ENCODE peak calls at places on chromosomes 13 and 19, in four cellular contexts. One of them, this sample, is unnamed.

GRCh38 chr19:2634228-2634951 is 68.1 kb downstream of the GNG7 start:
- DNase-seq in tibial nerve: peak; percentile 40
- DNase-seq in neural progenitor cell: no peak
- DNase-seq in colonic mucosa: no peak
- DNase-seq in this sample: peak; percentile 52

GRCh38 chr19:51094696-51095279 is 12.1 kb upstream of the KLK14 start:
- DNase-seq in tibial nerve: no peak
- DNase-seq in neural progenitor cell: peak; percentile 84
- DNase-seq in colonic mucosa: no peak
- DNase-seq in this sample: peak; percentile 68

GRCh38 chr19:18122860-18123795 is 25.6 kb downstream of the MAST3 start:
- DNase-seq in tibial nerve: no peak
- DNase-seq in neural progenitor cell: no peak
- DNase-seq in colonic mucosa: no peak
- DNase-seq in this sample: no peak

GRCh38 chr13:82720961-82721360 is 1161.3 kb downstream of the SLITRK1 start:
- DNase-seq in tibial nerve: no peak
- DNase-seq in neural progenitor cell: no peak
- DNase-seq in colonic mucosa: no peak
- DNase-seq in this sample: no peak

GRCh38 chr13:93496985-93497673 is 270.5 kb downstream of the GPC6 start:
- DNase-seq in tibial nerve: no peak
- DNase-seq in neural progenitor cell: peak; percentile 11
- DNase-seq in colonic mucosa: no peak
- DNase-seq in this sample: no peak

GRCh38 chr13:113937073-113937472 is 36.8 kb downstream of the C13orf46 start:
- DNase-seq in tibial nerve: no peak
- DNase-seq in neural progenitor cell: no peak
- DNase-seq in colonic mucosa: no peak
- DNase-seq in this sample: no peak

GRCh38 chr19:49338691-49339363 is 3.6 kb downstream of the CD37 start:
- DNase-seq in tibial nerve: no peak
- DNase-seq in neural progenitor cell: peak; percentile 98
- DNase-seq in colonic mucosa: peak; percentile 96
- DNase-seq in this sample: peak; percentile 65

GRCh38 chr19:42301646-42302204 is at the start of gene PRR19:
- DNase-seq in tibial nerve: no peak
- DNase-seq in neural progenitor cell: peak; percentile 58
- DNase-seq in colonic mucosa: peak; percentile 61
- DNase-seq in this sample: no peak

GRCh38 chr13:110555601-110556223 is 5.8 kb downstream of the RAB20 start:
- DNase-seq in tibial nerve: no peak
- DNase-seq in neural progenitor cell: no peak
- DNase-seq in colonic mucosa: peak; percentile 71
- DNase-seq in this sample: no peak

GRCh38 chr19:7868671-7869452 is 5.3 kb downstream of the PRR36 start:
- DNase-seq in tibial nerve: peak; percentile 20
- DNase-seq in neural progenitor cell: peak; percentile 91
- DNase-seq in colonic mucosa: peak; percentile 87
- DNase-seq in this sample: peak; percentile 53

GRCh38 chr13:98822238-98822606 is 69.8 kb upstream of the SLC15A1 start:
- DNase-seq in tibial nerve: no peak
- DNase-seq in neural progenitor cell: no peak
- DNase-seq in colonic mucosa: no peak
- DNase-seq in this sample: peak; percentile 26

GRCh38 chr13:113548778-113549621 is 35.6 kb upstream of the TFDP1 start:
- DNase-seq in tibial nerve: no peak
- DNase-seq in neural progenitor cell: no peak
- DNase-seq in colonic mucosa: peak; percentile 14
- DNase-seq in this sample: no peak

GRCh38 chr19:46173886-46174475 is 25.9 kb downstream of the IGFL2 start:
- DNase-seq in tibial nerve: no peak
- DNase-seq in neural progenitor cell: no peak
- DNase-seq in colonic mucosa: no peak
- DNase-seq in this sample: no peak

GRCh38 chr19:19656451-19657396 is 6.8 kb downstream of the ATP13A1 start:
- DNase-seq in tibial nerve: no peak
- DNase-seq in neural progenitor cell: no peak
- DNase-seq in colonic mucosa: no peak
- DNase-seq in this sample: no peak

GRCh38 chr19:42553292-42554045 is 25.2 kb upstream of the CEACAM1 start:
- DNase-seq in tibial nerve: no peak
- DNase-seq in neural progenitor cell: no peak
- DNase-seq in colonic mucosa: no peak
- DNase-seq in this sample: no peak

GRCh38 chr13:46575843-46576242 is 22.9 kb downstream of the LRCH1 start:
- DNase-seq in tibial nerve: no peak
- DNase-seq in neural progenitor cell: peak; percentile 41
- DNase-seq in colonic mucosa: no peak
- DNase-seq in this sample: peak; percentile 54

GRCh38 chr13:100213576-100213975 is 124.7 kb downstream of the PCCA start:
- DNase-seq in tibial nerve: no peak
- DNase-seq in neural progenitor cell: no peak
- DNase-seq in colonic mucosa: no peak
- DNase-seq in this sample: no peak

GRCh38 chr13:31947105-31947504 is 84.5 kb upstream of the FRY start:
- DNase-seq in tibial nerve: no peak
- DNase-seq in neural progenitor cell: peak; percentile 16
- DNase-seq in colonic mucosa: no peak
- DNase-seq in this sample: no peak
- TF ChIP-seq CTCF in tibial nerve: no peak
- TF ChIP-seq CTCF in neural progenitor cell: peak; percentile 30
- TF ChIP-seq CTCF in colonic mucosa: no peak
- TF ChIP-seq CTCF in this sample: no peak

DNA sequence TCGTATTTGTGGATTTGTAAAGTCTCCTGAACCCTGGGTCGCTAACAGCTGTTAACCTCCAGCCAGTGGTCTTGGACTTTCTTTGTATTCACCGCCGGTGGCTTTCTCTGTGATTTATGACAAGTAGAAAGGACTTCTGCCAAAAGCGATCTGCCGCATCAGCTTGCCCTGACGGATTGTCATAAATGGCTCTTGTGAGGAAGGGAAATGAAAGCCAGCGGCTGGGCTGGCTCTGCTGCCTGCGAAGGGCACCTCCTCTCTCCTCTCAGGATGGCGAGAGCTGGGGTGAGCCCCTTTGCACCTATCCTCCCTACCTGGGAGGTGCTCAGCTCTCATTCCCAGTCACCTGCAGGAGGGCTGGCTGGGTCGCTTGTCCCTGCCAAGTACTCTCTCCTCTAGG is 25.6 kb downstream of the DHRS12 start:
- DNase-seq in tibial nerve: no peak
- DNase-seq in neural progenitor cell: no peak
- DNase-seq in colonic mucosa: no peak
- DNase-seq in this sample: no peak
- H3K9me3 ChIP-seq in tibial nerve: no peaks in the 10 kb centered on the region
- H3K9me3 ChIP-seq in neural progenitor cell: no peaks in the 10 kb centered on the region
- H3K9me3 ChIP-seq in colonic mucosa: no peaks in the 10 kb centered on the region
- H3K9me3 ChIP-seq in this sample: no peaks in the 10 kb centered on the region

DNA sequence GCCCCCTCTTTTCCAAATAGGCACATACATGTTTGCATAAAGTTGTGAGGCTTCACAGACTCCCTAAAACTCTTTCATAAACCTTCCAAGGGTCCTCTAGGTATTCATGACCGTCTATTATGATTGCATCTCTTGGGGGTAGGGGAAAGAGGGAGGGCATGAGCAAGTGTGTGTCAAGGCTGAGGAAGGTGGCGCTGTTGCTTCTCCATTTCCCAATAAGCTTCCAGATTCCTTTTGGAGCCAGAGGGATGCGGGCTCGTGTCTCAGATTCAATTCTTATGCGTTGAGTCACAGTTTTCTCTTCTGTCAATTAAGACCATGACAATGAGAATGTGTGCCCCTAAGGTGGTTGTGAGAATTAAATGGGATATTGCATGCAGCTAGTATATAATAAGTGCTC is 51.0 kb upstream of the CYP2A7 start:
- DNase-seq in tibial nerve: no peak
- DNase-seq in neural progenitor cell: peak; percentile 35
- DNase-seq in colonic mucosa: no peak
- DNase-seq in this sample: peak; percentile 30
- TF ChIP-seq CTCF in tibial nerve: no peak
- TF ChIP-seq CTCF in neural progenitor cell: peak; percentile 46
- TF ChIP-seq CTCF in colonic mucosa: no peak
- TF ChIP-seq CTCF in this sample: peak; percentile 17

DNA sequence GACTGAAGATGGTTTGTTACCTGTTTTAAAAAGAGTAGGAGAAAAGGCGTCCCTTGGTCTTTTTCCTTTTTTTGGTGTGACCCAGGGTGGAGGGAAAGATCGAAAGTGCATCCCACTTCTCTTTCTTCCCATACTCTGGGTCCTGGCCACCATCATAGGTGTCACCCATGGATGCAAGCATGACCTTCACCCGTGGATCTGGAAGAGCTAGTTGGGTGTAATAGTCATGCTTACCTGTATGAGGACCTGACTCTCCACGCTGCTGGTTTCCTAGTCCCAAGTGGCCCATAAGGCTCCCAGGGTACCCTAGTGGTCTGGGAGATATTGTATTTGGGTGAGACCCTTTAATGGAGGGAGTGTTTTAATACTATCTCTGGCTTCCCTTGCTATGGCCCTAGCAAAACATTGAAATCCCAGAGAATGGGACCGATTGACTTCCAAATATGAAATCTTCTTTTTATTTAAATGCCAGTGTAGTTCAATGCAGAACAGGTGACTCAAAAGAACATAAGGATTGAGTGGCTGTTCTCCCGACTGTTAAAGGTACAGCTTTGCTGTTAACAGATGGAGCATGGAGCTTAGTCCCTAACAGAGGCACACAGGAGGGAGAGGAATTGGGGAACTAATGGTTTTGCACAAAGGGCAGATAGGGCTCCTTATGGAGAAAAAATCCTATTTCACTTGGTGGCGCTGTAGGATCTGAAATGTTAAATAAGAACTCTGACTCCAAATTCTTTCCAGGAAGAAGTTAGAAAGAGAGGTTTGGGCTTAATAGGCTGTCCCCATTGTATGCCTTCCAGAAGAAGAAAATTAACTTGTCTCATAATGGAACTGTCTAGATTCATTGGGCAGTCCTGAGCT is 7.0 kb upstream of the ZNF550 start:
- DNase-seq in tibial nerve: no peak
- DNase-seq in neural progenitor cell: peak; percentile 40
- DNase-seq in colonic mucosa: no peak
- DNase-seq in this sample: peak; percentile 25
- H3K9me3 ChIP-seq in tibial nerve: peaks cover 63% of the 10 kb centered on the region
- H3K9me3 ChIP-seq in neural progenitor cell: peaks cover 28% of the 10 kb centered on the region
- H3K9me3 ChIP-seq in colonic mucosa: peaks cover 12% of the 10 kb centered on the region
- H3K9me3 ChIP-seq in this sample: no peaks in the 10 kb centered on the region

GRCh38 chr19:40601061-40601973 is at the start of gene LTBP4:
- DNase-seq in tibial nerve: no peak
- DNase-seq in neural progenitor cell: peak; percentile 72
- DNase-seq in colonic mucosa: peak; percentile 67
- DNase-seq in this sample: peak; percentile 70
- TF ChIP-seq CTCF in tibial nerve: no peak
- TF ChIP-seq CTCF in neural progenitor cell: peak; percentile 40
- TF ChIP-seq CTCF in colonic mucosa: no peak
- TF ChIP-seq CTCF in this sample: peak; percentile 11

DNA sequence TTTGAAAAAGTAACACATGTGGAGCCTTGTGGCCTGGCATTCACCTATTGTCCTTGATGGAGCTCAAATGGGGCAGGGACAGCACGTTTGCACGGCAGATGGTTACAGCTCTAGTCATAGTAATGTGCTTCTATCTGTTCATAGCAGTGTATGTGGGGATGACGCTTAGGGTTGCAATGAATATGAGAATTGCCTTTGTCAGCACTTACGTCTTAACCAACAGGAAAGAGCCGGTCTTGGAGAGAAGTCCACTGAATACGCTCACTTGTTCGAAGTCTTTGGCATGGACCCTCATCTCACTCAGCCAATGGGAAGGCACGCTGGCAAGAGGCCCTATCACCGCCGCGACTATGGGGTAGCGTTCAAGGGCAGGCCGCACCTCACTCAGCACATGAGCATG is 18.9 kb upstream of the OR7D2 start:
- DNase-seq in tibial nerve: no peak
- DNase-seq in neural progenitor cell: no peak
- DNase-seq in colonic mucosa: no peak
- DNase-seq in this sample: no peak
- H3K9me3 ChIP-seq in tibial nerve: peaks cover 56% of the 10 kb centered on the region
- H3K9me3 ChIP-seq in neural progenitor cell: no peaks in the 10 kb centered on the region
- H3K9me3 ChIP-seq in colonic mucosa: no peaks in the 10 kb centered on the region
- H3K9me3 ChIP-seq in this sample: peaks cover 4% of the 10 kb centered on the region

DNA sequence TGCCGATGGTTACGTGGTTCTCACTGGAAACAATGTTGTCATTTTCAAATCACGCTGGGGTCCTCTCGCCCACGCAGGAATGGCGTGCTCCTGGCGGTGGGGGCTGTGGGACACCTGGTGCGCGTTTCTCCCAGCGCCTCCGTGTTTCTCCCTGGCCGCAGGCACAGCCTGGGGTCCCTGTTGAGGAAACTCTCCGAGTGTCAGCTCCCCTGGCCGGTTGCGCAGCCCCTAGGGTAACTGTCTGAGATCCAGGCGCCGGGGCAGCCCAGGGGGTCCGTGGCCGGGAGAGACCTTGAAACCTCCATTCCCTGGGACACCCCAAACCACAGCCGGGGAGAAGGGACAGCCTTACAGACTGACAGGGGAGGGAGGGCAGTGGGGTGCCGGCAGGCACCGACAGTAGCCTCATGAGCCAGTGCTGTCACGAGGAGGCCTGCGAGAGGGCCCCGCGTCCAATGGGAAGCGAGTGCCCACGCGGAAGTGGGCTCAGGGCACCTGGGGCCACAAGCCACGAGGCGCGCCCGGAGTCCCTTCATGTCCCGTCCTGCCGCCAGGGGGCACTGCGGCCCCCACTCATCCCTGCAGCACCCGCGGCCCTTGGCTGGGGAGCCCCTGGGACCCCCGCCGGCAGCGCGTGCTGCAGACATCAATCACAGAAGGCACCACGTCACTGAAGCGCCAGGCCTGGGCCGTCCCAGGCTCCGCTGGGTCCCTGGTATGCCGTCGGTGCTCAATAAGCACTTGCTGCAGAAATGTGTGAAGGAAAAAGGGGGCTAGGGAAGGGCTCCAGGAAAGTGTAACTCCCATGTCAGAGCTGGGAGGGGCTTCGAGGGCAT is 9.5 kb downstream of the ADAMTSL5 start:
- DNase-seq in tibial nerve: peak; percentile 42
- DNase-seq in neural progenitor cell: peak; percentile 86
- DNase-seq in colonic mucosa: peak; percentile 62
- DNase-seq in this sample: peak; percentile 43
- TF ChIP-seq CTCF in tibial nerve: peak; percentile 82
- TF ChIP-seq CTCF in neural progenitor cell: peak; percentile 79
- TF ChIP-seq CTCF in colonic mucosa: peak; percentile 85
- TF ChIP-seq CTCF in this sample: peak; percentile 73

DNA sequence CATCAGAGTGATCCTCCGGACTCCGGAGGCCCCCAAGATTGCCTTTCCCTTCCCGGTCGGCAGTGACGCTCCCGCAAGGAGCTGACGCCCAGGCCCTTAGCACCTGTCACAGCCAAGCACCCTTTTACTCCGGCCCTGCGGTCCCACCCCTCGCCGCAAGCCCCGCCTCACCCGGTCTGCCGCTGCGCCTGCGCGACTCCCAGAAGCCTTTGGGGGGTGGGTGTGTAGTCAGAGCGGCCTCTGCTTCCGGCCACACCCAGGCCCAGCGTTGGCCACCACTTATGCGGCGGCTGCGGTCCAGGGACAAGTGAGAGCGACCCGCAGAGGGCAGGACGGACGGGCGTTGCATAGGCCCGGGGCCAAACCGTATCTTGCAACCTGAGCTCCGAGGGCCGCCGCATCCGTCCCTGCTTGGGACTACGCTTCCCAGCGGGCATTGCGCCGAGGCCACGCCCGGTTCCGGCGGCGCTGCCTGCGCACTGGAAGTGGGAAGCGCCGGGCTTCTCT is 441 bp upstream of the ZFP28 start:
- DNase-seq in tibial nerve: peak; percentile 81
- DNase-seq in neural progenitor cell: peak; percentile 96
- DNase-seq in colonic mucosa: peak; percentile 93
- DNase-seq in this sample: peak; percentile 86
- H3K9me3 ChIP-seq in tibial nerve: peaks cover 57% of the 10 kb centered on the region
- H3K9me3 ChIP-seq in neural progenitor cell: peaks cover 4% of the 10 kb centered on the region
- H3K9me3 ChIP-seq in colonic mucosa: no peaks in the 10 kb centered on the region
- H3K9me3 ChIP-seq in this sample: no peaks in the 10 kb centered on the region